ENCODE peak calls at places on chromosomes 6 and 20, in nine cellular contexts. One of them, this sample, is unnamed.

GRCh38 chr6:484086-484728 is 92.7 kb downstream of the IRF4 start:
- DNase-seq in brain microvascular endothelial cell: no peak
- DNase-seq in skeletal muscle cell: no peak
- DNase-seq in spleen: no peak
- DNase-seq in CD8-positive, alpha-beta T cell: no peak
- DNase-seq in cardiac muscle cell: no peak
- DNase-seq in adipocyte: peak
- DNase-seq in astrocyte of the cerebellum: no peak
- DNase-seq in astrocyte of the spinal cord: no peak
- DNase-seq in this sample: peak

GRCh38 chr6:146410851-146411595 is 132.6 kb upstream of the RAB32 start:
- DNase-seq in brain microvascular endothelial cell: no peak
- DNase-seq in skeletal muscle cell: no peak
- DNase-seq in spleen: no peak
- DNase-seq in CD8-positive, alpha-beta T cell: no peak
- DNase-seq in cardiac muscle cell: no peak
- DNase-seq in adipocyte: no peak
- DNase-seq in astrocyte of the cerebellum: no peak
- DNase-seq in astrocyte of the spinal cord: no peak
- DNase-seq in this sample: peak

GRCh38 chr6:145028144-145028818 is 707.0 kb downstream of the EPM2A start:
- DNase-seq in brain microvascular endothelial cell: peak
- DNase-seq in skeletal muscle cell: no peak
- DNase-seq in spleen: no peak
- DNase-seq in CD8-positive, alpha-beta T cell: no peak
- DNase-seq in cardiac muscle cell: peak
- DNase-seq in adipocyte: peak
- DNase-seq in astrocyte of the cerebellum: no peak
- DNase-seq in astrocyte of the spinal cord: peak
- DNase-seq in this sample: peak

GRCh38 chr20:62997626-62998025 is 9.1 kb downstream of the BHLHE23 start:
- DNase-seq in brain microvascular endothelial cell: no peak
- DNase-seq in skeletal muscle cell: no peak
- DNase-seq in spleen: no peak
- DNase-seq in CD8-positive, alpha-beta T cell: no peak
- DNase-seq in cardiac muscle cell: no peak
- DNase-seq in adipocyte: no peak
- DNase-seq in astrocyte of the cerebellum: no peak
- DNase-seq in astrocyte of the spinal cord: no peak
- DNase-seq in this sample: no peak

GRCh38 chr6:81727876-81728517 is 24.5 kb downstream of the TENT5A start:
- DNase-seq in brain microvascular endothelial cell: no peak
- DNase-seq in skeletal muscle cell: no peak
- DNase-seq in spleen: no peak
- DNase-seq in CD8-positive, alpha-beta T cell: no peak
- DNase-seq in cardiac muscle cell: no peak
- DNase-seq in adipocyte: no peak
- DNase-seq in astrocyte of the cerebellum: no peak
- DNase-seq in astrocyte of the spinal cord: no peak
- DNase-seq in this sample: no peak

GRCh38 chr20:63025534-63026331 is 19.0 kb upstream of the BHLHE23 start:
- DNase-seq in brain microvascular endothelial cell: peak
- DNase-seq in skeletal muscle cell: no peak
- DNase-seq in spleen: peak
- DNase-seq in CD8-positive, alpha-beta T cell: no peak
- DNase-seq in cardiac muscle cell: no peak
- DNase-seq in adipocyte: peak
- DNase-seq in astrocyte of the cerebellum: no peak
- DNase-seq in astrocyte of the spinal cord: no peak
- DNase-seq in this sample: peak

GRCh38 chr6:156658186-156658585 is 119.0 kb upstream of the ARID1B start:
- DNase-seq in brain microvascular endothelial cell: peak
- DNase-seq in skeletal muscle cell: peak
- DNase-seq in spleen: no peak
- DNase-seq in CD8-positive, alpha-beta T cell: no peak
- DNase-seq in cardiac muscle cell: no peak
- DNase-seq in adipocyte: peak
- DNase-seq in astrocyte of the cerebellum: peak
- DNase-seq in astrocyte of the spinal cord: peak
- DNase-seq in this sample: peak

GRCh38 chr6:83442752-83443151 is 11.9 kb upstream of the ME1 start:
- DNase-seq in brain microvascular endothelial cell: no peak
- DNase-seq in skeletal muscle cell: no peak
- DNase-seq in spleen: no peak
- DNase-seq in CD8-positive, alpha-beta T cell: no peak
- DNase-seq in cardiac muscle cell: no peak
- DNase-seq in adipocyte: peak
- DNase-seq in astrocyte of the cerebellum: no peak
- DNase-seq in astrocyte of the spinal cord: peak
- DNase-seq in this sample: peak

GRCh38 chr6:156809034-156809433 is 31.9 kb downstream of the ARID1B start:
- DNase-seq in brain microvascular endothelial cell: no peak
- DNase-seq in skeletal muscle cell: no peak
- DNase-seq in spleen: no peak
- DNase-seq in CD8-positive, alpha-beta T cell: no peak
- DNase-seq in cardiac muscle cell: no peak
- DNase-seq in adipocyte: peak
- DNase-seq in astrocyte of the cerebellum: no peak
- DNase-seq in astrocyte of the spinal cord: peak
- DNase-seq in this sample: peak

GRCh38 chr20:17733781-17734304 is 34.1 kb downstream of the BANF2 start:
- DNase-seq in brain microvascular endothelial cell: no peak
- DNase-seq in skeletal muscle cell: no peak
- DNase-seq in spleen: no peak
- DNase-seq in CD8-positive, alpha-beta T cell: no peak
- DNase-seq in cardiac muscle cell: no peak
- DNase-seq in adipocyte: no peak
- DNase-seq in astrocyte of the cerebellum: no peak
- DNase-seq in astrocyte of the spinal cord: no peak
- DNase-seq in this sample: no peak

GRCh38 chr6:136463796-136464542 is 86.3 kb downstream of the MAP7 start:
- DNase-seq in brain microvascular endothelial cell: no peak
- DNase-seq in skeletal muscle cell: no peak
- DNase-seq in spleen: no peak
- DNase-seq in CD8-positive, alpha-beta T cell: no peak
- DNase-seq in cardiac muscle cell: no peak
- DNase-seq in adipocyte: no peak
- DNase-seq in astrocyte of the cerebellum: peak
- DNase-seq in astrocyte of the spinal cord: peak
- DNase-seq in this sample: no peak

GRCh38 chr6:87334683-87335082 is 5.6 kb upstream of the GJB7 start:
- DNase-seq in brain microvascular endothelial cell: no peak
- DNase-seq in skeletal muscle cell: no peak
- DNase-seq in spleen: no peak
- DNase-seq in CD8-positive, alpha-beta T cell: no peak
- DNase-seq in cardiac muscle cell: no peak
- DNase-seq in adipocyte: no peak
- DNase-seq in astrocyte of the cerebellum: no peak
- DNase-seq in astrocyte of the spinal cord: no peak
- DNase-seq in this sample: peak
- H3K4me3 ChIP-seq in brain microvascular endothelial cell: no peak
- H3K4me3 ChIP-seq in skeletal muscle cell: no peak
- H3K4me3 ChIP-seq in spleen: no peak
- H3K4me3 ChIP-seq in CD8-positive, alpha-beta T cell: no peak
- H3K4me3 ChIP-seq in cardiac muscle cell: no peak
- H3K4me3 ChIP-seq in adipocyte: no peak
- H3K4me3 ChIP-seq in astrocyte of the cerebellum: no peak
- H3K4me3 ChIP-seq in astrocyte of the spinal cord: no peak
- H3K4me3 ChIP-seq in this sample: no peak

GRCh38 chr20:5822569-5822968 is 72.4 kb downstream of the SHLD1 start:
- DNase-seq in brain microvascular endothelial cell: no peak
- DNase-seq in skeletal muscle cell: no peak
- DNase-seq in spleen: no peak
- DNase-seq in CD8-positive, alpha-beta T cell: no peak
- DNase-seq in cardiac muscle cell: no peak
- DNase-seq in adipocyte: no peak
- DNase-seq in astrocyte of the cerebellum: no peak
- DNase-seq in astrocyte of the spinal cord: no peak
- DNase-seq in this sample: no peak
- H3K4me3 ChIP-seq in brain microvascular endothelial cell: no peak
- H3K4me3 ChIP-seq in skeletal muscle cell: no peak
- H3K4me3 ChIP-seq in spleen: no peak
- H3K4me3 ChIP-seq in CD8-positive, alpha-beta T cell: no peak
- H3K4me3 ChIP-seq in cardiac muscle cell: no peak
- H3K4me3 ChIP-seq in adipocyte: no peak
- H3K4me3 ChIP-seq in astrocyte of the cerebellum: no peak
- H3K4me3 ChIP-seq in astrocyte of the spinal cord: no peak
- H3K4me3 ChIP-seq in this sample: no peak

GRCh38 chr6:75207211-75207984 is 1.5 kb upstream of the COL12A1 start:
- DNase-seq in brain microvascular endothelial cell: no peak
- DNase-seq in skeletal muscle cell: no peak
- DNase-seq in spleen: peak
- DNase-seq in CD8-positive, alpha-beta T cell: no peak
- DNase-seq in cardiac muscle cell: no peak
- DNase-seq in adipocyte: no peak
- DNase-seq in astrocyte of the cerebellum: no peak
- DNase-seq in astrocyte of the spinal cord: peak
- DNase-seq in this sample: peak
- H3K4me3 ChIP-seq in brain microvascular endothelial cell: peak
- H3K4me3 ChIP-seq in skeletal muscle cell: peak
- H3K4me3 ChIP-seq in spleen: peak
- H3K4me3 ChIP-seq in CD8-positive, alpha-beta T cell: no peak
- H3K4me3 ChIP-seq in cardiac muscle cell: no peak
- H3K4me3 ChIP-seq in adipocyte: peak
- H3K4me3 ChIP-seq in astrocyte of the cerebellum: peak
- H3K4me3 ChIP-seq in astrocyte of the spinal cord: peak
- H3K4me3 ChIP-seq in this sample: no peak

GRCh38 chr6:27558028-27558724 is 85.3 kb upstream of the ZNF184 start:
- DNase-seq in brain microvascular endothelial cell: no peak
- DNase-seq in skeletal muscle cell: no peak
- DNase-seq in spleen: no peak
- DNase-seq in CD8-positive, alpha-beta T cell: no peak
- DNase-seq in cardiac muscle cell: no peak
- DNase-seq in adipocyte: no peak
- DNase-seq in astrocyte of the cerebellum: no peak
- DNase-seq in astrocyte of the spinal cord: no peak
- DNase-seq in this sample: no peak

GRCh38 chr6:27556406-27556805 is 83.5 kb upstream of the ZNF184 start:
- DNase-seq in brain microvascular endothelial cell: no peak
- DNase-seq in skeletal muscle cell: no peak
- DNase-seq in spleen: no peak
- DNase-seq in CD8-positive, alpha-beta T cell: no peak
- DNase-seq in cardiac muscle cell: no peak
- DNase-seq in adipocyte: no peak
- DNase-seq in astrocyte of the cerebellum: no peak
- DNase-seq in astrocyte of the spinal cord: no peak
- DNase-seq in this sample: no peak

GRCh38 chr6:27565839-27566779 is 93.2 kb upstream of the ZNF184 start:
- DNase-seq in brain microvascular endothelial cell: no peak
- DNase-seq in skeletal muscle cell: no peak
- DNase-seq in spleen: no peak
- DNase-seq in CD8-positive, alpha-beta T cell: no peak
- DNase-seq in cardiac muscle cell: peak
- DNase-seq in adipocyte: no peak
- DNase-seq in astrocyte of the cerebellum: no peak
- DNase-seq in astrocyte of the spinal cord: no peak
- DNase-seq in this sample: no peak

DNA sequence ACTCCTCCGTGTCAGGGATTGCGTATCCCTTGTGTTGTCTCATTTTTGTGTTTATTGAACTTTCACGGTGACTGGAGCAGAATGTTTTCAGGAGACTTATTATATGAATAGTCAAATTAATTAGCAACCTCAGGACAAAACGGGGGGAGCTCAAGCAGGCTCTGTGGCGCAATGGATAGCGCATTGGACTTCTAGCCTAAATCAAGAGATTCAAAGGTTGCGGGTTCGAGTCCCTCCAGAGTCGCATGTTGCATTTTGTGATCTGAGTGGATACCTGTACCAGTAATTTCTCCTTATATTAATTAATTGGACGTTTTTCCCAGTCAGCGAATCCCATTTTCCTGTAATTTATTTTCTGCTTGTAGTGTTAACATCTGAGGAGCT is 89.1 kb upstream of the ZNF184 start:
- DNase-seq in brain microvascular endothelial cell: peak
- DNase-seq in skeletal muscle cell: no peak
- DNase-seq in spleen: no peak
- DNase-seq in CD8-positive, alpha-beta T cell: no peak
- DNase-seq in cardiac muscle cell: no peak
- DNase-seq in adipocyte: no peak
- DNase-seq in astrocyte of the cerebellum: no peak
- DNase-seq in astrocyte of the spinal cord: no peak
- DNase-seq in this sample: no peak
- H3K4me3 ChIP-seq in brain microvascular endothelial cell: no peak
- H3K4me3 ChIP-seq in skeletal muscle cell: no peak
- H3K4me3 ChIP-seq in spleen: no peak
- H3K4me3 ChIP-seq in CD8-positive, alpha-beta T cell: no peak
- H3K4me3 ChIP-seq in cardiac muscle cell: no peak
- H3K4me3 ChIP-seq in adipocyte: no peak
- H3K4me3 ChIP-seq in astrocyte of the cerebellum: no peak
- H3K4me3 ChIP-seq in astrocyte of the spinal cord: no peak
- H3K4me3 ChIP-seq in this sample: no peak

GRCh38 chr20:43458422-43458924 is 777 bp downstream of the SRSF6 start:
- DNase-seq in brain microvascular endothelial cell: no peak
- DNase-seq in skeletal muscle cell: no peak
- DNase-seq in spleen: no peak
- DNase-seq in CD8-positive, alpha-beta T cell: no peak
- DNase-seq in cardiac muscle cell: no peak
- DNase-seq in adipocyte: peak
- DNase-seq in astrocyte of the cerebellum: no peak
- DNase-seq in astrocyte of the spinal cord: no peak
- DNase-seq in this sample: peak

GRCh38 chr20:43460830-43461200 is 3.1 kb downstream of the SRSF6 start:
- DNase-seq in brain microvascular endothelial cell: no peak
- DNase-seq in skeletal muscle cell: no peak
- DNase-seq in spleen: no peak
- DNase-seq in CD8-positive, alpha-beta T cell: no peak
- DNase-seq in cardiac muscle cell: no peak
- DNase-seq in adipocyte: no peak
- DNase-seq in astrocyte of the cerebellum: no peak
- DNase-seq in astrocyte of the spinal cord: no peak
- DNase-seq in this sample: no peak

GRCh38 chr20:43460172-43460829 is 2.6 kb downstream of the SRSF6 start:
- DNase-seq in brain microvascular endothelial cell: no peak
- DNase-seq in skeletal muscle cell: no peak
- DNase-seq in spleen: no peak
- DNase-seq in CD8-positive, alpha-beta T cell: no peak
- DNase-seq in cardiac muscle cell: no peak
- DNase-seq in adipocyte: no peak
- DNase-seq in astrocyte of the cerebellum: no peak
- DNase-seq in astrocyte of the spinal cord: no peak
- DNase-seq in this sample: no peak

GRCh38 chr20:43457640-43458421 is at the start of gene SRSF6:
- DNase-seq in brain microvascular endothelial cell: peak
- DNase-seq in skeletal muscle cell: peak
- DNase-seq in spleen: peak
- DNase-seq in CD8-positive, alpha-beta T cell: peak
- DNase-seq in cardiac muscle cell: peak
- DNase-seq in adipocyte: peak
- DNase-seq in astrocyte of the cerebellum: peak
- DNase-seq in astrocyte of the spinal cord: peak
- DNase-seq in this sample: peak

GRCh38 chr20:43459022-43459942 is 1.6 kb downstream of the SRSF6 start:
- DNase-seq in brain microvascular endothelial cell: peak
- DNase-seq in skeletal muscle cell: no peak
- DNase-seq in spleen: no peak
- DNase-seq in CD8-positive, alpha-beta T cell: no peak
- DNase-seq in cardiac muscle cell: no peak
- DNase-seq in adipocyte: peak
- DNase-seq in astrocyte of the cerebellum: no peak
- DNase-seq in astrocyte of the spinal cord: no peak
- DNase-seq in this sample: peak
- H3K4me3 ChIP-seq in brain microvascular endothelial cell: peak
- H3K4me3 ChIP-seq in skeletal muscle cell: peak
- H3K4me3 ChIP-seq in spleen: peak
- H3K4me3 ChIP-seq in CD8-positive, alpha-beta T cell: peak
- H3K4me3 ChIP-seq in cardiac muscle cell: peak
- H3K4me3 ChIP-seq in adipocyte: peak
- H3K4me3 ChIP-seq in astrocyte of the cerebellum: peak
- H3K4me3 ChIP-seq in astrocyte of the spinal cord: peak
- H3K4me3 ChIP-seq in this sample: peak

GRCh38 chr20:44581515-44581914 is 864 bp upstream of the PKIG start:
- DNase-seq in brain microvascular endothelial cell: no peak
- DNase-seq in skeletal muscle cell: no peak
- DNase-seq in spleen: no peak
- DNase-seq in CD8-positive, alpha-beta T cell: no peak
- DNase-seq in cardiac muscle cell: no peak
- DNase-seq in adipocyte: no peak
- DNase-seq in astrocyte of the cerebellum: no peak
- DNase-seq in astrocyte of the spinal cord: no peak
- DNase-seq in this sample: no peak
- H3K4me3 ChIP-seq in brain microvascular endothelial cell: no peak
- H3K4me3 ChIP-seq in skeletal muscle cell: no peak
- H3K4me3 ChIP-seq in spleen: no peak
- H3K4me3 ChIP-seq in CD8-positive, alpha-beta T cell: no peak
- H3K4me3 ChIP-seq in cardiac muscle cell: no peak
- H3K4me3 ChIP-seq in adipocyte: peak
- H3K4me3 ChIP-seq in astrocyte of the cerebellum: no peak
- H3K4me3 ChIP-seq in astrocyte of the spinal cord: no peak
- H3K4me3 ChIP-seq in this sample: no peak